ENCODE peak calls at places on chromosomes 1 and 21, in seven cellular contexts. C is aorta, G is COR-L47, O is substantia nigra, W is Calu3, N is left colon, Q is spleen. T is an unnamed sample.

GRCh38 chr1:227796359-227796915 is 19.0 kb upstream of the PRSS38 start:
- DNase-seq in C (no peak), O (no peak), N (no peak), Q (no peak), G (no peak), W (no peak), T (no peak)

GRCh38 chr1:192580351-192580962 is 4.9 kb downstream of the RGS1 start:
- DNase-seq in C (no peak), N (no peak), O (no peak), Q (no peak), W (peak; percentile 42), G (no peak), T (no peak)

GRCh38 chr1:209796733-209797025 is 9.3 kb downstream of the IRF6 start:
- DNase-seq in W (no peak), Q (no peak), G (no peak), O (no peak), C (no peak), N (no peak), T (no peak)

GRCh38 chr1:7433896-7434295 is 337.2 kb upstream of the VAMP3 start:
- DNase-seq in N (no peak), C (peak; percentile 9), W (no peak), O (no peak), G (no peak), Q (peak; percentile 32), T (no peak)

GRCh38 chr1:55318111-55318817 is 103.1 kb upstream of the USP24 start:
- DNase-seq in C (no peak), W (no peak), O (no peak), G (no peak), Q (no peak), N (no peak), T (no peak)

GRCh38 chr1:21933397-21934248 is 3.5 kb downstream of the HSPG2 start:
- DNase-seq in N (peak; percentile 63), W (peak; percentile 73), G (peak; percentile 84), O (no peak), Q (no peak), C (peak; percentile 69), T (peak; percentile 91)

GRCh38 chr1:11426617-11427016 is 52.3 kb upstream of the DISP3 start:
- DNase-seq in Q (no peak), G (no peak), O (no peak), C (no peak), W (no peak), N (no peak), T (no peak)

GRCh38 chr21:31157756-31158155 is 119.5 kb upstream of the KRTAP19-8 start:
- DNase-seq in O (no peak), W (no peak), C (no peak), G (no peak), Q (no peak), N (no peak), T (no peak)

GRCh38 chr1:235745448-235746136 is 96.0 kb upstream of the GNG4 start:
- DNase-seq in C (no peak), Q (no peak), W (no peak), O (no peak), G (no peak), N (no peak), T (no peak)

GRCh38 chr1:43267818-43268425 is 1.9 kb upstream of the TMEM125 start:
- DNase-seq in N (no peak), Q (peak; percentile 28), G (no peak), C (no peak), O (no peak), W (no peak), T (peak; percentile 23)

GRCh38 chr1:194447635-194448034 is 1261.2 kb upstream of the B3GALT2 start:
- DNase-seq in G (no peak), Q (no peak), C (no peak), O (no peak), W (no peak), N (no peak), T (no peak)

GRCh38 chr1:165851034-165851658 is 23.7 kb downstream of the UCK2 start:
- DNase-seq in N (no peak), O (no peak), Q (no peak), G (no peak), C (no peak), W (no peak), T (no peak)

GRCh38 chr1:116772648-116773045 is 18.4 kb downstream of the CD2 start:
- DNase-seq in C (no peak), N (no peak), W (no peak), G (no peak), O (no peak), Q (no peak), T (no peak)

GRCh38 chr21:38664821-38665220 is 140.9 kb upstream of the ETS2 start:
- DNase-seq in Q (no peak), W (no peak), N (no peak), G (no peak), C (no peak), O (no peak), T (no peak)

GRCh38 chr1:228446849-228447248 is 30.2 kb upstream of the TRIM17 start:
- DNase-seq in O (no peak), W (no peak), G (no peak), N (no peak), Q (no peak), C (no peak), T (no peak)

GRCh38 chr1:55035904-55036303 is 3.4 kb upstream of the PCSK9 start:
- DNase-seq in Q (no peak), N (no peak), C (no peak), W (no peak), O (no peak), G (no peak), T (no peak)

GRCh38 chr1:153202006-153202405 is 1.2 kb upstream of the LELP1 start:
- DNase-seq in G (no peak), Q (no peak), N (no peak), O (no peak), C (no peak), W (no peak), T (no peak)

GRCh38 chr1:27872802-27873665 is 690 bp downstream of the THEMIS2 start:
- DNase-seq in N (no peak), W (peak; percentile 4), G (no peak), C (no peak), O (no peak), Q (peak; percentile 86), T (peak; percentile 26)

T was measured in stomach.